ENCODE peak calls at places on chromosome X, in eight cellular contexts. One of them, this sample, is unnamed.
A peak's percentile ranks its signal among the peaks of the same experiment; 100 is the strongest.

GRCh38 chrX:10160221-10160620 is 3.4 kb downstream of the CLCN4 start:
- DNase-seq in heart right ventricle: no peak
- DNase-seq in effector memory CD4-positive, alpha-beta T cell: no peak
- DNase-seq in T-helper 2 cell: no peak
- DNase-seq in activated naive CD8-positive, alpha-beta T cell treated with anti-CD3 and anti-CD28 coated beads, Interleukin-2, amount 50 U/mL, for 24 hours: no peak
- DNase-seq in kidney glomerular epithelial cell: no peak
- DNase-seq in activated T-helper 1 cell treated with Interleukin-2 at 50 U/mL for 16 hours: no peak
- DNase-seq in kidney tubule cell: no peak
- DNase-seq in this sample: no peak

GRCh38 chrX:10797493-10797892 is 177.1 kb upstream of the MID1 start:
- DNase-seq in heart right ventricle: no peak
- DNase-seq in effector memory CD4-positive, alpha-beta T cell: no peak
- DNase-seq in T-helper 2 cell: no peak
- DNase-seq in activated naive CD8-positive, alpha-beta T cell treated with anti-CD3 and anti-CD28 coated beads, Interleukin-2, amount 50 U/mL, for 24 hours: no peak
- DNase-seq in kidney glomerular epithelial cell: no peak
- DNase-seq in activated T-helper 1 cell treated with Interleukin-2 at 50 U/mL for 16 hours: no peak
- DNase-seq in kidney tubule cell: no peak
- DNase-seq in this sample: no peak

GRCh38 chrX:24494544-24495113 is 29.5 kb downstream of the PDK3 start:
- DNase-seq in heart right ventricle: no peak
- DNase-seq in effector memory CD4-positive, alpha-beta T cell: no peak
- DNase-seq in T-helper 2 cell: no peak
- DNase-seq in activated naive CD8-positive, alpha-beta T cell treated with anti-CD3 and anti-CD28 coated beads, Interleukin-2, amount 50 U/mL, for 24 hours: no peak
- DNase-seq in kidney glomerular epithelial cell: peak; percentile 57
- DNase-seq in activated T-helper 1 cell treated with Interleukin-2 at 50 U/mL for 16 hours: no peak
- DNase-seq in kidney tubule cell: peak; percentile 67
- DNase-seq in this sample: no peak

GRCh38 chrX:809081-809480 is 178.5 kb downstream of the SHOX start:
- DNase-seq in heart right ventricle: no peak
- DNase-seq in effector memory CD4-positive, alpha-beta T cell: no peak
- DNase-seq in T-helper 2 cell: no peak
- DNase-seq in activated naive CD8-positive, alpha-beta T cell treated with anti-CD3 and anti-CD28 coated beads, Interleukin-2, amount 50 U/mL, for 24 hours: no peak
- DNase-seq in kidney glomerular epithelial cell: no peak
- DNase-seq in activated T-helper 1 cell treated with Interleukin-2 at 50 U/mL for 16 hours: no peak
- DNase-seq in kidney tubule cell: no peak
- DNase-seq in this sample: no peak

GRCh38 chrX:68490644-68491043 is 8.2 kb upstream of the YIPF6 start:
- DNase-seq in heart right ventricle: no peak
- DNase-seq in effector memory CD4-positive, alpha-beta T cell: no peak
- DNase-seq in T-helper 2 cell: no peak
- DNase-seq in activated naive CD8-positive, alpha-beta T cell treated with anti-CD3 and anti-CD28 coated beads, Interleukin-2, amount 50 U/mL, for 24 hours: no peak
- DNase-seq in kidney glomerular epithelial cell: no peak
- DNase-seq in activated T-helper 1 cell treated with Interleukin-2 at 50 U/mL for 16 hours: no peak
- DNase-seq in kidney tubule cell: peak; percentile 36
- DNase-seq in this sample: no peak

GRCh38 chrX:103999234-103999633 is 14.3 kb downstream of the H2BW1 start:
- DNase-seq in heart right ventricle: no peak
- DNase-seq in effector memory CD4-positive, alpha-beta T cell: no peak
- DNase-seq in T-helper 2 cell: no peak
- DNase-seq in activated naive CD8-positive, alpha-beta T cell treated with anti-CD3 and anti-CD28 coated beads, Interleukin-2, amount 50 U/mL, for 24 hours: no peak
- DNase-seq in kidney glomerular epithelial cell: no peak
- DNase-seq in activated T-helper 1 cell treated with Interleukin-2 at 50 U/mL for 16 hours: no peak
- DNase-seq in kidney tubule cell: no peak
- DNase-seq in this sample: no peak

GRCh38 chrX:40440841-40441240 is 139.9 kb upstream of the ATP6AP2 start:
- DNase-seq in heart right ventricle: no peak
- DNase-seq in effector memory CD4-positive, alpha-beta T cell: no peak
- DNase-seq in T-helper 2 cell: no peak
- DNase-seq in activated naive CD8-positive, alpha-beta T cell treated with anti-CD3 and anti-CD28 coated beads, Interleukin-2, amount 50 U/mL, for 24 hours: no peak
- DNase-seq in kidney glomerular epithelial cell: no peak
- DNase-seq in activated T-helper 1 cell treated with Interleukin-2 at 50 U/mL for 16 hours: no peak
- DNase-seq in kidney tubule cell: no peak
- DNase-seq in this sample: no peak

GRCh38 chrX:79366888-79367749 is at the start of gene ITM2A:
- DNase-seq in heart right ventricle: peak; percentile 46
- DNase-seq in effector memory CD4-positive, alpha-beta T cell: peak; percentile 52
- DNase-seq in T-helper 2 cell: peak; percentile 17
- DNase-seq in activated naive CD8-positive, alpha-beta T cell treated with anti-CD3 and anti-CD28 coated beads, Interleukin-2, amount 50 U/mL, for 24 hours: peak; percentile 59
- DNase-seq in kidney glomerular epithelial cell: no peak
- DNase-seq in activated T-helper 1 cell treated with Interleukin-2 at 50 U/mL for 16 hours: peak; percentile 41
- DNase-seq in kidney tubule cell: peak; percentile 17
- DNase-seq in this sample: no peak

GRCh38 chrX:153853902-153854267 is 23.5 kb upstream of the PDZD4 start:
- DNase-seq in heart right ventricle: no peak
- DNase-seq in effector memory CD4-positive, alpha-beta T cell: no peak
- DNase-seq in T-helper 2 cell: no peak
- DNase-seq in activated naive CD8-positive, alpha-beta T cell treated with anti-CD3 and anti-CD28 coated beads, Interleukin-2, amount 50 U/mL, for 24 hours: no peak
- DNase-seq in kidney glomerular epithelial cell: no peak
- DNase-seq in activated T-helper 1 cell treated with Interleukin-2 at 50 U/mL for 16 hours: no peak
- DNase-seq in kidney tubule cell: no peak
- DNase-seq in this sample: no peak

GRCh38 chrX:108332281-108332680 is 105.9 kb downstream of the COL4A6 start:
- DNase-seq in heart right ventricle: no peak
- DNase-seq in effector memory CD4-positive, alpha-beta T cell: no peak
- DNase-seq in T-helper 2 cell: no peak
- DNase-seq in activated naive CD8-positive, alpha-beta T cell treated with anti-CD3 and anti-CD28 coated beads, Interleukin-2, amount 50 U/mL, for 24 hours: no peak
- DNase-seq in kidney glomerular epithelial cell: no peak
- DNase-seq in activated T-helper 1 cell treated with Interleukin-2 at 50 U/mL for 16 hours: no peak
- DNase-seq in kidney tubule cell: no peak
- DNase-seq in this sample: no peak

GRCh38 chrX:103782640-103783039 is 6.0 kb downstream of the PLP1 start:
- DNase-seq in heart right ventricle: no peak
- DNase-seq in effector memory CD4-positive, alpha-beta T cell: no peak
- DNase-seq in T-helper 2 cell: no peak
- DNase-seq in activated naive CD8-positive, alpha-beta T cell treated with anti-CD3 and anti-CD28 coated beads, Interleukin-2, amount 50 U/mL, for 24 hours: no peak
- DNase-seq in kidney glomerular epithelial cell: no peak
- DNase-seq in activated T-helper 1 cell treated with Interleukin-2 at 50 U/mL for 16 hours: no peak
- DNase-seq in kidney tubule cell: no peak
- DNase-seq in this sample: no peak

GRCh38 chrX:39152106-39152649 is 350.9 kb downstream of the MID1IP1 start:
- DNase-seq in heart right ventricle: peak; percentile 27
- DNase-seq in effector memory CD4-positive, alpha-beta T cell: no peak
- DNase-seq in T-helper 2 cell: no peak
- DNase-seq in activated naive CD8-positive, alpha-beta T cell treated with anti-CD3 and anti-CD28 coated beads, Interleukin-2, amount 50 U/mL, for 24 hours: peak; percentile 42
- DNase-seq in kidney glomerular epithelial cell: no peak
- DNase-seq in activated T-helper 1 cell treated with Interleukin-2 at 50 U/mL for 16 hours: no peak
- DNase-seq in kidney tubule cell: no peak
- DNase-seq in this sample: no peak